ENCODE peak calls at places on chromosomes 12 and 14, in six cellular contexts. H is epithelial cell of esophagus, M is upper lobe of right lung, S is AG09319, E is GM03348, Z is HEK293T. F is an unnamed sample.

GRCh38 chr14:42138406-42138805 is 531.7 kb downstream of the LRFN5 start:
- DNase-seq in H (peak), M (no peak), S (no peak), E (no peak), Z (no peak), F (no peak)

GRCh38 chr12:14167005-14167628 is 185.7 kb upstream of the GRIN2B start:
- DNase-seq in H (peak), M (no peak), S (no peak), E (peak), Z (peak), F (peak)

GRCh38 chr12:96908170-96908675 is 1.2 kb downstream of the NEDD1 start:
- DNase-seq in H (peak), M (no peak), S (no peak), E (no peak), Z (no peak), F (no peak)

GRCh38 chr12:88921890-88922532 is 341.7 kb upstream of the KITLG start:
- DNase-seq in H (no peak), M (no peak), S (no peak), E (no peak), Z (no peak), F (no peak)

GRCh38 chr12:75792687-75793086 is 238.9 kb downstream of the PHLDA1 start:
- DNase-seq in H (peak), M (no peak), S (no peak), E (peak), Z (no peak), F (no peak)

GRCh38 chr12:52086944-52087835 is 7.7 kb downstream of the SMIM41 start:
- DNase-seq in H (no peak), M (peak), S (no peak), E (peak), Z (no peak), F (no peak)

GRCh38 chr12:130225347-130225746 is 63.1 kb downstream of the FZD10 start:
- DNase-seq in H (no peak), M (no peak), S (no peak), E (no peak), Z (no peak), F (no peak)

GRCh38 chr12:132724506-132725220 is 14.0 kb downstream of the PGAM5 start:
- DNase-seq in H (no peak), M (no peak), S (no peak), E (no peak), Z (no peak), F (no peak)

GRCh38 chr14:90087433-90087832 is 25.6 kb downstream of the KCNK13 start:
- DNase-seq in H (peak), M (no peak), S (no peak), E (no peak), Z (no peak), F (no peak)

GRCh38 chr12:89893972-89894706 is 185.5 kb upstream of the ATP2B1 start:
- DNase-seq in H (peak), M (no peak), S (no peak), E (peak), Z (no peak), F (no peak)

GRCh38 chr14:95519699-95520098 is 3.2 kb upstream of the SYNE3 start:
- DNase-seq in H (peak), M (no peak), S (peak), E (peak), Z (no peak), F (no peak)

GRCh38 chr12:25796523-25797000 is 161.9 kb upstream of the RASSF8 start:
- DNase-seq in H (no peak), M (no peak), S (no peak), E (peak), Z (no peak), F (no peak)

GRCh38 chr12:38152816-38153736 is 163.5 kb upstream of the ALG10B start:
- DNase-seq in H (no peak), M (peak), S (no peak), E (no peak), Z (no peak), F (no peak)

GRCh38 chr12:88539893-88540292 is 40.4 kb downstream of the KITLG start:
- DNase-seq in H (no peak), M (no peak), S (no peak), E (no peak), Z (no peak), F (no peak)

F was measured in Caco-2.